ENCODE peak calls at places on chromosomes 12 and 14, in six cellular contexts. H is type B pancreatic cell, U is fibroblast of lung, P is WERI-Rb-1, J is RWPE2, B is left ventricle myocardium inferior. C is an unnamed sample.

GRCh38 chr14:89956294-89957009 is 725 bp downstream of the TDP1 start:
- DNase-seq in J (peak), U (peak), B (peak), P (no peak), H (no peak), C (peak)

GRCh38 chr12:52713960-52714886 is 10.9 kb upstream of the KRT77 start:
- DNase-seq in P (no peak), B (no peak), J (no peak), U (no peak), H (no peak), C (no peak)

GRCh38 chr12:30989754-30990153 is 63.2 kb downstream of the TSPAN11 start:
- DNase-seq in U (no peak), P (peak), J (no peak), B (peak), H (no peak), C (peak)

GRCh38 chr12:80045594-80045993 is 53.7 kb upstream of the OTOGL start:
- DNase-seq in J (no peak), B (no peak), P (no peak), H (no peak), U (peak), C (peak)

GRCh38 chr12:47614521-47614920 is 91.3 kb downstream of the RPAP3 start:
- DNase-seq in H (no peak), P (no peak), U (no peak), J (no peak), B (no peak), C (no peak)

GRCh38 chr14:98964171-98964570 is 307.8 kb downstream of the BCL11B start:
- DNase-seq in B (no peak), J (no peak), U (no peak), H (no peak), P (no peak), C (no peak)

GRCh38 chr12:125079943-125080645 is 14.9 kb downstream of the AACS start:
- DNase-seq in U (peak), P (no peak), J (no peak), H (no peak), B (peak), C (peak)

GRCh38 chr12:46221255-46222128 is 47.4 kb downstream of the SLC38A1 start:
- DNase-seq in J (no peak), P (no peak), B (no peak), H (no peak), U (peak), C (peak)

GRCh38 chr12:98591209-98591608 is 2.3 kb upstream of the SLC25A3 start:
- DNase-seq in B (no peak), J (no peak), P (no peak), H (no peak), U (peak), C (no peak)

GRCh38 chr14:48504921-48505320 is 829.5 kb upstream of the MDGA2 start:
- DNase-seq in B (no peak), P (no peak), U (no peak), J (no peak), H (no peak), C (peak)

GRCh38 chr12:112375105-112375504 is 7.1 kb downstream of the HECTD4 start:
- DNase-seq in U (no peak), B (no peak), P (no peak), J (no peak), H (no peak), C (peak)

GRCh38 chr12:69151254-69151751 is 88.1 kb upstream of the CPSF6 start:
- DNase-seq in P (no peak), U (peak), J (no peak), B (no peak), H (no peak), C (no peak)

GRCh38 chr12:114164354-114164753 is 198.2 kb upstream of the RBM19 start:
- DNase-seq in P (no peak), J (no peak), U (no peak), B (no peak), H (no peak), C (no peak)

GRCh38 chr12:124359671-124360581 is 65.0 kb downstream of the RFLNA start:
- DNase-seq in U (no peak), P (no peak), B (peak), H (no peak), J (no peak), C (no peak)

GRCh38 chr12:86914716-86915115 is 658.5 kb upstream of the MGAT4C start:
- DNase-seq in B (no peak), U (peak), P (peak), J (no peak), H (no peak), C (peak)

GRCh38 chr12:82144505-82144904 is 213.7 kb downstream of the CCDC59 start:
- DNase-seq in U (no peak), J (no peak), B (no peak), P (no peak), H (no peak), C (peak)

GRCh38 chr14:54653764-54654469 is 87.0 kb downstream of the SAMD4A start:
- DNase-seq in B (peak), H (no peak), P (peak), J (no peak), U (peak), C (no peak)

GRCh38 chr12:71558445-71558844 is 105.2 kb downstream of the ZFC3H1 start:
- DNase-seq in H (no peak), B (no peak), P (no peak), J (no peak), U (no peak), C (no peak)
- TF ChIP-seq CTCF in H (no peak), B (no peak), P (no peak), J (no peak), U (no peak), C (no peak)

GRCh38 chr12:83954939-83955601 is 957.5 kb downstream of the SLC6A15 start:
- DNase-seq in B (no peak), H (no peak), J (no peak), U (no peak), P (no peak), C (peak)
- TF ChIP-seq CTCF in B (no peak), H (peak), J (peak), U (no peak), P (peak), C (no peak)

DNA sequence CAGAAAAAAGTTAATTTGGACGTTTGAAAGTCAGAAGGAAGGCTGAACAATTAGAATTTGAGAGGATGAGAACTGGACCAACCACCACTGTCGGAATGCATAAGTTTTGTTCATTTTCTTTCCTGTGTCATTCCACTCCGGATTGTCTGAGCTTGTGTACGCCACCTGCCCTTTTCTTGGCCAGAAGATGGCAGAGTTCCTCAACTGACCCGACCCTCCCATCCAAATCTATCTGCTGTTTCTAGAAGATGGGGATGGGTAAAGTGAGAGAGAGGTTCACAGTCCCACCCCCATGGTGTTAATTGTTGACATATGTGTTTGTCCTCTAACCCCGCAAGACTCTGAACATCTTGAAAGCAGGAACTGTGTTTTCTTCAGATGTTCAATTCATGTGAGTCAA is 388.0 kb downstream of the VRK1 start:
- DNase-seq in J (no peak), B (no peak), H (no peak), U (no peak), P (no peak), C (peak)
- TF ChIP-seq CTCF in J (peak), B (peak), H (peak), U (no peak), P (peak), C (peak)

GRCh38 chr14:100317897-100318808 is 5.0 kb upstream of the SLC25A47 start:
- DNase-seq in H (no peak), P (peak), U (peak), B (peak), J (no peak), C (no peak)
- TF ChIP-seq CTCF in H (peak), P (peak), U (peak), B (peak), J (peak), C (peak)

DNA sequence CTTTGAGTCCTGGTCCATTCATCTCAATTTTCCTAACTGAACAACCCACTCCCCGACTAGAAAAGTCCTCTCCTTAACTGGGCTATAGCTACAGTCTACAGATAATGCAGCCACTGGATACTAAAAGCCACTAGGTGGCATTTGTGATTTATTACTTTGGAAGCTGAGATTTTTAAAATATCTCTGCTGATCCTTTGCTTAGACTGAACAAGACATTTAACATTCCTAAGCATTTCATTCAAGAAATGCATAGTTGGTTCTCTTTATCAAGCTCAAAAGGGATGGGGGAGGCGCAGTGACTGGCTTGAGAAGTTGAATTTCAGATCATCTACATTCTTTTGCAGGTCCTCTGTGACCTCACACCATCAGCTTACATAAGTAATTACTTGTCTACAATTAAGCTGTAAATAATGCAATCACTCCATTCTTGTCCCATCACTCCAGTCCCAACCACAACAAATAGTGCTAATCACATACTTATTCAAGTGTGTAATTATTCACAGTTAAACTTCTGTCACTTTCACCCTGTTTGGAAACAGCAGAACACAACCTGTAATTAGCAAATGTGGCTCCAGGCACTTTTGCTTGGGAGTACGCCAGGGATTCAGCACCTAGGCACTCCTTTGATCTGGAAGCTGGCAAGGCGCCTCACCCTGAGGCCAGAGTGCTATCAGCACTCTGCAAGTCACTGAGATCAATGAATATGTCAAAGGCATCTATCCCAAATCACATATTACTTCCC is 203.5 kb downstream of the NOVA1 start:
- DNase-seq in P (no peak), U (peak), H (no peak), J (no peak), B (no peak), C (peak)
- TF ChIP-seq CTCF in P (peak), U (peak), H (peak), J (peak), B (peak), C (peak)

DNA sequence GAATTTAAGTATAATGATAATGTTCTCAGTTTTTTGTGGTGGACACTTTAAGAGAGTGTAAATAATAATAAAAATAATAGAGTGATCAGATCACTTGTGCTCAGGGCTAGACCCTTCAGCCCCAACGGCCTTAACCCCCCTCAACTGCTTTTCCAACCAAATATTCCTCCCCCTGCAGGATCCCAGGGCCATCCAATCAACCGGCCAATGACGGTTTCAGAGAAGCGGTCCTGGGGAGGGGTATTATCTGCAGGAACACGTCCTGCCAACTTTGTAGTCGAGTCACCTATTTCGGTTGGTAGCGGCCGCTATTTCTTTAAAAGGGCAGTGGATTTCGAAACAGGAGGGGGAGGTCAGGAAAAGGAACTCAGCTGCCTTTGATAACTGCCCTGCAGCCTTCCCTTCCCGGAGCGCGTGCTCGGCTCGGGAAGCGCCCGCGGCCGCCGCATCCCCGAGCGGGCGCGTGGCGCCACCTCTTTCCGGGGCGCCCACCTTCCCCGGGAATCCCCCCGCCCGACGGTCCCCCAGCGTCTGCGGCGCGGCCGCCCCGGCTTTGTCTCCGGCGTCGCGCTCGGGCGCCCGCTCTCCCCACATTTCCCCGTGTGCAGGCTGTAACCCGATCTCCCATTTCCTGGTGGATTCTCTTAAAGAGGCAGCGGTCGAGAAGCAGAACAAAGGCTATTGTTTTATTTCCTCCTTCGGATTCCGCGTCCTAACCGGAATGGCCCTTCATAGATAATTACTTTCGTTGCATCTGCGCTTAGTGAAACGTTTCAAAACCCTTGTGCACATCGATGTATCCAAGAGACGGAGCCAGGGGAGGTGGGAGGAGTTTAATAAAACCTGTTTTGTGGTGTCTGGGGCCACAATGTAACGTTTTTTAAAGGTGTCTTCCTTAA is 711 bp upstream of the ETV6 start:
- DNase-seq in B (peak), H (peak), P (peak), J (no peak), U (peak), C (peak)
- TF ChIP-seq CTCF in B (no peak), H (no peak), P (no peak), J (no peak), U (no peak), C (no peak)